ENCODE peak calls at places on chromosomes 6 and 20, in four cellular contexts. A, Y, K and T are unnamed samples.

GRCh38 chr20:32603046-32603726 is 18.1 kb upstream of the NOL4L start:
- DNase-seq in Y (no peak), A (no peak), K (no peak), T (no peak)

GRCh38 chr6:1838604-1839003 is 228.9 kb downstream of the FOXC1 start:
- DNase-seq in A (no peak), Y (no peak), K (peak), T (no peak)

GRCh38 chr20:32302507-32302872 is 25.0 kb downstream of the KIF3B start:
- DNase-seq in A (no peak), K (no peak), Y (no peak), T (no peak)

GRCh38 chr6:1181939-1182338 is 130.0 kb upstream of the FOXQ1 start:
- DNase-seq in K (no peak), Y (no peak), A (no peak), T (no peak)

GRCh38 chr20:4507288-4507719 is 214.4 kb upstream of the PRND start:
- DNase-seq in K (peak), Y (no peak), A (no peak), T (no peak)

GRCh38 chr6:113350521-113350920 is 506.6 kb upstream of the MARCKS start:
- DNase-seq in K (peak), Y (no peak), A (no peak), T (no peak)

GRCh38 chr20:32358883-32359632 is 927 bp downstream of the ASXL1 start:
- DNase-seq in K (peak), Y (peak), A (peak), T (peak)

GRCh38 chr6:127634178-127634577 is 57.2 kb downstream of the C6orf58 start:
- DNase-seq in A (no peak), Y (no peak), K (no peak), T (no peak)

GRCh38 chr20:11305406-11305805 is 612.3 kb upstream of the BTBD3 start:
- DNase-seq in K (no peak), Y (no peak), A (no peak), T (no peak)

GRCh38 chr20:57610261-57610952 is 9.8 kb downstream of the ZBP1 start:
- DNase-seq in Y (peak), K (no peak), A (no peak), T (no peak)

GRCh38 chr20:50313223-50313820 is 122.7 kb downstream of the CEBPB start:
- DNase-seq in Y (no peak), K (peak), A (no peak), T (no peak)

GRCh38 chr6:24936641-24937317 is 1.0 kb upstream of the RIPOR2 start:
- DNase-seq in K (peak), A (no peak), Y (no peak), T (no peak)

GRCh38 chr6:45816674-45817297 is 198.9 kb downstream of the CLIC5 start:
- DNase-seq in K (no peak), A (no peak), Y (no peak), T (no peak)

GRCh38 chr20:37912874-37913273 is 9.9 kb downstream of the VSTM2L start:
- DNase-seq in K (no peak), A (no peak), Y (no peak), T (no peak)

GRCh38 chr20:59976196-59976847 is 18.1 kb downstream of the CDH26 start:
- DNase-seq in A (no peak), K (no peak), Y (no peak), T (no peak)

GRCh38 chr20:17841751-17842191 is 126.8 kb downstream of the SNX5 start:
- DNase-seq in A (peak), Y (no peak), K (peak), T (no peak)

GRCh38 chr6:15793288-15793687 is 130.5 kb upstream of the DTNBP1 start:
- DNase-seq in K (peak), Y (no peak), A (no peak), T (no peak)

GRCh38 chr6:28139860-28140500 is 1.7 kb upstream of the ZKSCAN8 start:
- DNase-seq in K (no peak), A (no peak), Y (no peak), T (no peak)

GRCh38 chr20:63942250-63943006 is 13.8 kb downstream of the UCKL1 start:
- DNase-seq in A (peak), Y (no peak), K (peak), T (no peak)

GRCh38 chr20:5168582-5169396 is 42.0 kb downstream of the CDS2 start:
- DNase-seq in A (no peak), K (peak), Y (no peak), T (no peak)

GRCh38 chr6:150637266-150637665 is 37.6 kb downstream of the PLEKHG1 start:
- DNase-seq in Y (no peak), K (no peak), A (no peak), T (no peak)

GRCh38 chr6:114343782-114344144 is 940 bp upstream of the HS3ST5 start:
- DNase-seq in A (no peak), Y (no peak), K (no peak), T (no peak)

DNA sequence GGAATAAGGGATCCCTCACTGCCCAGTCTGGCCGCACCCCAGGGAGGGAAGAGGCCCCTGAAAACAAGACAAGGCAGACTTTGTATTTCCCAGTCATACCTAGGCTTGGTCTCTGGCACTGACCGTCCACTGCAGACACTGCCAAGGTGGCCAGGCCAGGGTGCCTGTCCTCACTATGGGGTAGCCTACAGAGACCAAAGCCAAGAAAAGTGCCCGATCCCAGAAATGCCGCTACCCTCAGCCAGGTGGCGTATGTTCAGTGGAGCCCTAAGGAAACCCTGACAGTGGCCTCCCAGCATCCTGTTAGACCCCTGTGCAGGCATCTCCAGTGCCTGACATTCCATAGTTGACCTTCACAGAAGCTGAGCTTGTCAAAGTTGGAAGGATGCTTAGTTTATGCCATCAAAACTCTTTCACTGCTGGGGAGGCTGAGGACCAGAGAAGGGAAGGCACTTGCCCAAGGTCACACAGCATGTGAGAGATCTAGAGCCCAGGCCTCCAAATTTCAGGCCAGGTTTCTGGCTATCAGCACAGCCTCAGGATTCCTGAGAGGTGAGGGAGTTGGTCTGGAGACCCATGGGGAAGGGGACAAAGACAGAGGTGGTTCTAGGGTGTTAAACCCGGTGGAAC is 2.5 kb downstream of the SCRT2 start:
- DNase-seq in A (no peak), K (no peak), Y (no peak), T (no peak)
- TF ChIP-seq CTCF in A (peak), K (no peak), Y (peak), T (no peak)

DNA sequence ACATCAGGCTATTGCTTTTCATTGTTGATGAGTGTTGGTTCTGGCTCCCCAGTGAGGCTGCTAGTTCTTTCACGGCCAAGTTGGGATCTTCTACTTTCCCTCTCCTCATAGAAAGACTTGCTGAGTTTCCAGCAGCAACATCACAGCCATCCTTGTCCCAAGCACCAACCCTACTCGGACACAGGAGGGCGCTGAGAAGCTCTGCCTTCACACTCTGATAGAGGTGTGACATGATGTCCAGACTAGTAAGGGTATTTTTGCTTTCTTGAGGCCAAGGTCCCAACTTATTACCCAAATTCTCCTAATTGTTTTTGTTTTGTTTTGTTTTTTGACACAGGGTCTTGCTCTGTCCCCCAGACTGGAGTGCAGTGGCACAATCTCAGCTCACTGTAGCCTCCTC is 3.0 kb upstream of the GCM1 start:
- DNase-seq in K (peak), A (no peak), Y (no peak), T (no peak)
- TF ChIP-seq CTCF in K (peak), A (no peak), Y (no peak), T (no peak)

GRCh38 chr6:136034422-136034821 is 182.9 kb downstream of the PDE7B start:
- DNase-seq in Y (no peak), A (no peak), K (no peak), T (no peak)
- TF ChIP-seq CTCF in Y (no peak), A (no peak), K (no peak), T (no peak)

GRCh38 chr6:11311970-11312369 is 79.5 kb upstream of the NEDD9 start:
- DNase-seq in K (no peak), A (no peak), Y (no peak), T (no peak)
- TF ChIP-seq CTCF in K (no peak), A (no peak), Y (no peak), T (no peak)

GRCh38 chr6:106511274-106512047 is 117.8 kb downstream of the RTN4IP1 start:
- DNase-seq in A (no peak), K (peak), Y (peak), T (peak)

GRCh38 chr6:106512048-106512957 is 117.0 kb downstream of the RTN4IP1 start:
- DNase-seq in Y (peak), A (peak), K (peak), T (peak)

GRCh38 chr6:106508836-106509235 is 120.5 kb downstream of the RTN4IP1 start:
- DNase-seq in Y (no peak), A (no peak), K (peak), T (no peak)

GRCh38 chr6:106509420-106510089 is 119.7 kb downstream of the RTN4IP1 start:
- DNase-seq in Y (no peak), K (peak), A (no peak), T (peak)

DNA sequence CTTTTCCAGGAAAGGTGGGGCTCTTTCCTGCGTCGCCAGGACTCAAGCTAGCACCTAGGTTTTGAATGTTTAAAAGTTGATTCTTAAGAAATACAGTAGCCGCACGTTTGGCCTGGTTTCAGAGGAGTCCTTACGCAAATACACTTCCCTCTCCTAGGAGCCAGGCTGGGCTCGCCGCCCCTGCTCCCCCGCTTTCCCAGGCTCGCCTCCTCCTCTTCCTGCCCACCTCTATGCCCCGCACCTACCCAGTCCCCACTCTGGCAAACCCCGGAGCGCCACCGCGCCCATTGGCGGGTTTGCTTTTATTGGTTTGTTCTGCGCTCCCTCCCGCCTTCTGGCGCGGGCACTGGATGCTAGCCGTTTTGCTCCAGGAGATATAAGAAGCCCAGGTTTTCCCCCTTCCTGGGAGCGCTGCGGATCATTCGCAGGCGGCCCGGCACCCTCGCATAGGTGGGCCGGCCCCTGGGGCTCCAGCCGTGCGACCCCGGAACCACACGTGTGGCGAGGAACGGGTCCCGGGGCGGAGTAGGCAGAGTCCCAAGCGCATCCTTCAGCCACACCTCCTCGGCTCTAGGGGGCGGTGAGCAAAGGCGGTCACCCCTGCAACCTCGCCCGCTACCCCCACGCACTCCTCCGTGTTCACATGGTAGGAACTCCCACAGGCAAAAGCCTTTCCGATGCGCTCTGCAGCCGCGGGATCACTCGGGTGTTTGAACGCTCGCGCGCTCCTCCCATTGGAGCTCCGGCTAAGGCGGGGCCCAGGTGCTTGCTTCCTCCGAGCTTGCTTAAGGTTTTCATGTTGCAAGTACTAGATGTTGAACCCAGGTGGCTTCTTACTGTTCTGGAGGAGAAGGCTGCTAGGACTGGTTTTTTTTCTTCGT is 119.0 kb downstream of the RTN4IP1 start:
- DNase-seq in K (peak), A (peak), Y (peak), T (peak)
- TF ChIP-seq CTCF in K (peak), A (no peak), Y (no peak), T (no peak)